ENCODE peak calls at places on chromosomes 11 and 22, in ten cellular contexts. R is fibroblast of pulmonary artery; Q is AG09309; S is neural progenitor cell; E is CD8-positive, alpha-beta T cell; A is dorsolateral prefrontal cortex; L is heart right ventricle; K is left ventricle myocardium inferior; M is bronchial epithelial cell; U is prostate gland. I is an unnamed sample.

GRCh38 chr11:32173435-32173834 is 82.6 kb downstream of the RCN1 start:
- DNase-seq in R (peak), Q (peak), S (peak), E (no peak), A (peak), L (peak), K (peak), M (peak), U (peak), I (peak)

GRCh38 chr11:394858-395655 is 1.0 kb downstream of the PKP3 start:
- DNase-seq in R (no peak), Q (no peak), S (no peak), E (no peak), A (no peak), L (no peak), K (no peak), M (no peak), U (no peak), I (no peak)

GRCh38 chr11:107457558-107458271 is at the start of gene CWF19L2:
- DNase-seq in R (peak), Q (peak), S (peak), E (peak), A (peak), L (peak), K (peak), M (peak), U (peak), I (peak)

GRCh38 chr11:128624269-128625170 is 37.2 kb upstream of the ETS1 start:
- DNase-seq in R (no peak), Q (no peak), S (no peak), E (peak), A (no peak), L (no peak), K (no peak), M (peak), U (peak), I (peak)

GRCh38 chr22:46025973-46026906 is 49.3 kb upstream of the WNT7B start:
- DNase-seq in R (no peak), Q (no peak), S (no peak), E (no peak), A (peak), L (no peak), K (peak), M (no peak), U (no peak), I (no peak)

GRCh38 chr11:13328276-13328675 is 50.7 kb downstream of the BMAL1 start:
- DNase-seq in R (no peak), Q (no peak), S (no peak), E (no peak), A (no peak), L (no peak), K (no peak), M (no peak), U (no peak), I (no peak)

GRCh38 chr11:129639300-129639699 is 176.3 kb upstream of the TMEM45B start:
- DNase-seq in R (peak), Q (peak), S (no peak), E (no peak), A (no peak), L (no peak), K (no peak), M (peak), U (no peak), I (no peak)

GRCh38 chr11:125165111-125165663 is 636 bp downstream of the PKNOX2 start:
- DNase-seq in R (peak), Q (no peak), S (peak), E (no peak), A (no peak), L (no peak), K (peak), M (no peak), U (no peak), I (peak)

GRCh38 chr22:48622891-48623545 is 1204.7 kb downstream of the BRD1 start:
- DNase-seq in R (no peak), Q (no peak), S (no peak), E (no peak), A (no peak), L (no peak), K (no peak), M (no peak), U (no peak), I (no peak)

GRCh38 chr11:66050581-66051231 is 1.5 kb upstream of the SF3B2 start:
- DNase-seq in R (no peak), Q (no peak), S (no peak), E (no peak), A (no peak), L (no peak), K (no peak), M (no peak), U (no peak), I (peak)

GRCh38 chr11:110019659-110020058 is 73.5 kb upstream of the ZC3H12C start:
- DNase-seq in R (no peak), Q (no peak), S (no peak), E (no peak), A (no peak), L (no peak), K (no peak), M (no peak), U (no peak), I (no peak)

GRCh38 chr11:36793542-36793926 is 195.5 kb upstream of the RAG2 start:
- DNase-seq in R (no peak), Q (no peak), S (peak), E (no peak), A (no peak), L (no peak), K (no peak), M (no peak), U (no peak), I (no peak)
- TF ChIP-seq CTCF in R (peak), Q (no peak), S (peak), E (no peak), A (no peak), L (no peak), K (no peak), M (no peak), U (no peak), I (no peak)

GRCh38 chr11:17714356-17714854 is 5.0 kb upstream of the MYOD1 start:
- DNase-seq in R (no peak), Q (no peak), S (no peak), E (no peak), A (no peak), L (peak), K (peak), M (no peak), U (no peak), I (no peak)
- TF ChIP-seq CTCF in R (no peak), Q (no peak), S (peak), E (no peak), A (no peak), L (no peak), K (no peak), M (no peak), U (no peak), I (no peak)

DNA sequence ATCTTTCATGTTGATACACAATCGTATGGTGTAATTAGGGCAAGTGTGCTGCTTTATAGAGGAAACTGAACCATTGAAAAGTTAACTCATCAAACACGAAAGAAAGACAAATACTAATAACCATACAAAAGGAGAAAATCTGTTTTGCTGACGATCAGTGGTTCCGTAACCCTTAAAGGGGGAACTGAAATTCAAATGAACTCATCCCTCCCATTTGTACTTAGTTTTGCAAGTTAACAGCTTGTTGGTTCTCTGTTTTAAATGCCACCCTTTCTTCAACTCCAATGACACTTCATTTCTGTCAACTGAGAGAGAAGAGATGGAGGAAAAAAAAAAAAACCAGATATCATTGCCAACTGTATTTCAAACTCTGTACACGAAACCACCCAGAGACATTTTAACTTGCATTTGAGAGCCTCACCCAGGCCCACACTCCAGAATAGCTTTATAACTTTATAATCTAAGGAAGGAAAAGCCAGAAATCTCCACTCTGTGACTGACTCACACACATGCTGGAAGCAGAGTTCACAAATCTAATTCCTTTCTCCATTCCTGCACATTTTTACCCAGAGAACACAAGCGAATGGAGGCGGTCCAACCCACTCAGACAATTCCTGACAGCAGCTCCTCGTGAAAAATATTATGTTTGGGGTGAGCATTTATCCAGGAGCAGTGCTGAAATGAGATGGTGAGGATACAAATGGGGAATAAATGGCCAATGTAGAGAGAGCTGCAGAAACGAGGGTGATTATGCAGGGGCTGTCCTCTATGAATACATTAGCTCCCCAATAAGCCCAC is 17.4 kb upstream of the CSNK2A3 start:
- DNase-seq in R (no peak), Q (no peak), S (no peak), E (no peak), A (no peak), L (no peak), K (no peak), M (no peak), U (no peak), I (peak)
- TF ChIP-seq CTCF in R (no peak), Q (no peak), S (no peak), E (no peak), A (no peak), L (no peak), K (no peak), M (no peak), U (no peak), I (no peak)

DNA sequence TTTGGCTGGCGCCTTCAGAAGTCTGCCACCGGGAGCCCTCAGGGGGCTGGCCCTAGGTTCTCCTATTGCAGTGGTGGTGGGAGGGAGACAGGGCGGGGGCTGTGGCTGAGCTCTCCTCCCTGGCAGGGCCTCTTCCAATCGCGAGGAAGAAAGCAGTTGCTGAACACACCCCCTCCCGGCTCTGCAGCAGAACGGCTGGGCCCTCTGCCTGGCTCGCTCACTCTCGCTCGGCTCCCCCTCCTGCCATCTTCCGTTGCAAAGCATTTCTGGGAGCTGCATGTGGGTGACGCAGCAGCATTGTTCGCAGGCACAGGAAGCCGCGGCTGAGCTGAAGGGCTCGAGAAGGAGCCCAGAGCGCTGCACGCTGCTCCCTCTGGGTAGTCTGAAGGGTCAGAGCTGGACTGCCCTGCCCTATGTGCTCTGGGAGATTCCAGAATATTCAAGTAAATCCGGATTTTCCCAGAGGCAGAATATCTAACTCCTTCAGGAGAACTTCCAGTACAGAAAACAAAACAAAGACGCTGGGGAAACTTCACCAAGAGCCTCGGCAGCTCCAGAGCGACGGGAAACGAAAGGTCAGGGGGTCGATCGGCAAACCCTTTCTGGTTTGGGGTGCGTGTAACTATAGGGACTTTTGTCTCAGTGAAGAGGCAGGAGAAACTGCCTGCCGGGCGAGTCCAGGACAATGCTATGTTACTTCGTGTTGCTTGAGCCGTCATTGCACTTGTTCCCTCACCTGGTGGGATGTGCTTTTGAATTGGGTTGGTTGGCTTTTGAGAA is 26.3 kb upstream of the GRK2 start:
- DNase-seq in R (peak), Q (peak), S (peak), E (peak), A (peak), L (peak), K (peak), M (peak), U (peak), I (peak)
- TF ChIP-seq CTCF in R (no peak), Q (no peak), S (no peak), E (no peak), A (peak), L (peak), K (peak), M (peak), U (peak), I (no peak)

GRCh38 chr11:33737362-33737821 is 1.2 kb upstream of the CD59 start:
- DNase-seq in R (no peak), Q (no peak), S (no peak), E (no peak), A (no peak), L (no peak), K (no peak), M (no peak), U (no peak), I (no peak)

GRCh38 chr11:33741806-33742205 is 5.6 kb upstream of the CD59 start:
- DNase-seq in R (no peak), Q (no peak), S (no peak), E (no peak), A (no peak), L (no peak), K (no peak), M (no peak), U (no peak), I (no peak)

GRCh38 chr11:33747969-33748368 is 11.7 kb upstream of the CD59 start:
- DNase-seq in R (peak), Q (no peak), S (no peak), E (no peak), A (no peak), L (no peak), K (no peak), M (no peak), U (no peak), I (no peak)

GRCh38 chr11:33743291-33743690 is 7.1 kb upstream of the CD59 start:
- DNase-seq in R (no peak), Q (no peak), S (no peak), E (no peak), A (no peak), L (no peak), K (no peak), M (no peak), U (no peak), I (no peak)

DNA sequence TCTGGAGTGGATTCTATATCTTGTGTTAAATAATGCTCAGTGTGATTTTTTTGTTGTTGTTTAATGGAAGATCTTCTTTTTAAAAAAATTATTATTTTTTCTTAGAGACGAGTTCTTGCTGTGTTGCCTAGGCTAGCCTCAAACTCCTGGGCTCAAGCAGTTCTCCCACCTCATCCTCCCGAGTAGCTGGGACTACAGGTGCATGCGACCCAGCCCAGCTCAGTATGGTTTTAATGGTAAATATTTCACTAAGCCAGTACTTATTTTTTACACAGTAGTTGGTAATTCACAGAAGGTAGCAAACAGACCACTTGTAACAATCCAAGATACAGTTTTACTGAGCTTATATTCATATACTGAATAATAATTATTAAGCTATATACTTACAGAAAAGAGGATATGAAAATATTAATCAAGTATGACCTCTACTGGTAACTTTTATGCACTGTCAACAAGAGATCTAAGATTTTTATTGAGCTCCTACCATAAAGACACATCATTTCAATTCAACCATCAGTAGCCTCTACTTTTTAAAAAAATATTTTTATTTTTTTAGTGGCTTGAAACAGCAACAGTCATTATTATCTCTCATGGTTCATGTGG is 6.1 kb upstream of the CD59 start:
- DNase-seq in R (peak), Q (no peak), S (no peak), E (no peak), A (no peak), L (no peak), K (no peak), M (peak), U (no peak), I (no peak)
- TF ChIP-seq CTCF in R (peak), Q (peak), S (peak), E (peak), A (peak), L (peak), K (peak), M (peak), U (peak), I (peak)

GRCh38 chr11:62236187-62236586 is 5.9 kb upstream of the SCGB1D2 start:
- DNase-seq in R (no peak), Q (no peak), S (no peak), E (no peak), A (no peak), L (no peak), K (no peak), M (no peak), U (no peak), I (no peak)

GRCh38 chr11:62238151-62238550 is 3.9 kb upstream of the SCGB1D2 start:
- DNase-seq in R (no peak), Q (no peak), S (no peak), E (no peak), A (no peak), L (no peak), K (no peak), M (no peak), U (peak), I (no peak)

GRCh38 chr11:62237499-62237898 is 4.5 kb upstream of the SCGB1D2 start:
- DNase-seq in R (no peak), Q (no peak), S (no peak), E (no peak), A (no peak), L (no peak), K (no peak), M (no peak), U (no peak), I (no peak)

DNA sequence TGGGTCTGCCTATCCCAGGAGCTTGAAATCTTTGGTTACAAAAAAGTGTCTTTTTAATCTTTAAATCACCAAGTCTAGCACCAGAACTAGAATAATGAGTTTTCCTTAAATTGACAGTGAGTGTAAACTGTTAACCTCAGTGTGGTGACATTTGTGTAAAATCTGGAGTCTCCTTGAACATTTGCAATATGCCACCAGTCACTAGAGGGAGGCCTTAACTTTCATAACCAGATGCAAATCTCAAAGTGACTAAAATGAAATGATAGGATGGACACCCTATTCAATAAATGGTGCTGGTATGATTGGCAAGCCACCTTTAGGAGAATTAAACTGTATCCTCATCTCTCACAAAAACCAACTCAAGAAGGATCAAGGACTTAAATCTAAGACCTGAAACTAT is 8.3 kb upstream of the SCGB1D2 start:
- DNase-seq in R (peak), Q (no peak), S (no peak), E (no peak), A (no peak), L (no peak), K (no peak), M (no peak), U (no peak), I (no peak)
- TF ChIP-seq CTCF in R (no peak), Q (peak), S (no peak), E (no peak), A (no peak), L (no peak), K (no peak), M (no peak), U (peak), I (peak)